ENCODE peak calls at places on chromosomes 7 and 10, in eight cellular contexts. One of them, this sample, is unnamed. For H3K9me3, the result is how much of the 10 kb centered on the place peaks cover.

GRCh38 chr7:130921391-130922180 is 187.6 kb upstream of the KLF14 start:
- DNase-seq in gastrocnemius medialis: no peak
- DNase-seq in K562: no peak
- DNase-seq in left ventricle myocardium inferior: peak
- DNase-seq in HCT116: no peak
- DNase-seq in ovary: peak
- DNase-seq in heart right ventricle: peak
- DNase-seq in tibial artery: peak
- DNase-seq in this sample: peak

GRCh38 chr7:70589590-70589989 is 542.4 kb upstream of the GALNT17 start:
- DNase-seq in gastrocnemius medialis: no peak
- DNase-seq in K562: no peak
- DNase-seq in left ventricle myocardium inferior: no peak
- DNase-seq in HCT116: no peak
- DNase-seq in ovary: no peak
- DNase-seq in heart right ventricle: no peak
- DNase-seq in tibial artery: no peak
- DNase-seq in this sample: no peak

GRCh38 chr7:148434181-148434769 is 156.3 kb upstream of the C7orf33 start:
- DNase-seq in gastrocnemius medialis: no peak
- DNase-seq in K562: no peak
- DNase-seq in left ventricle myocardium inferior: no peak
- DNase-seq in HCT116: no peak
- DNase-seq in ovary: no peak
- DNase-seq in heart right ventricle: no peak
- DNase-seq in tibial artery: no peak
- DNase-seq in this sample: no peak

GRCh38 chr10:129863231-129863663 is 100.8 kb downstream of the EBF3 start:
- DNase-seq in gastrocnemius medialis: no peak
- DNase-seq in K562: no peak
- DNase-seq in left ventricle myocardium inferior: no peak
- DNase-seq in HCT116: no peak
- DNase-seq in ovary: no peak
- DNase-seq in heart right ventricle: no peak
- DNase-seq in tibial artery: no peak
- DNase-seq in this sample: no peak

GRCh38 chr7:47078241-47078640 is 503.7 kb downstream of the TNS3 start:
- DNase-seq in gastrocnemius medialis: no peak
- DNase-seq in K562: no peak
- DNase-seq in left ventricle myocardium inferior: no peak
- DNase-seq in HCT116: no peak
- DNase-seq in ovary: no peak
- DNase-seq in heart right ventricle: no peak
- DNase-seq in tibial artery: no peak
- DNase-seq in this sample: no peak

GRCh38 chr7:131226116-131226562 is 101.5 kb upstream of the MKLN1 start:
- DNase-seq in gastrocnemius medialis: no peak
- DNase-seq in K562: no peak
- DNase-seq in left ventricle myocardium inferior: no peak
- DNase-seq in HCT116: no peak
- DNase-seq in ovary: no peak
- DNase-seq in heart right ventricle: no peak
- DNase-seq in tibial artery: no peak
- DNase-seq in this sample: peak

GRCh38 chr7:146844405-146844804 is 727.8 kb downstream of the CNTNAP2 start:
- DNase-seq in gastrocnemius medialis: no peak
- DNase-seq in K562: no peak
- DNase-seq in left ventricle myocardium inferior: no peak
- DNase-seq in HCT116: no peak
- DNase-seq in ovary: no peak
- DNase-seq in heart right ventricle: no peak
- DNase-seq in tibial artery: no peak
- DNase-seq in this sample: no peak

GRCh38 chr7:92665926-92666325 is 75.7 kb upstream of the FAM133B start:
- DNase-seq in gastrocnemius medialis: no peak
- DNase-seq in K562: no peak
- DNase-seq in left ventricle myocardium inferior: no peak
- DNase-seq in HCT116: no peak
- DNase-seq in ovary: no peak
- DNase-seq in heart right ventricle: no peak
- DNase-seq in tibial artery: no peak
- DNase-seq in this sample: peak

GRCh38 chr7:24948739-24949138 is 31.2 kb downstream of the OSBPL3 start:
- DNase-seq in gastrocnemius medialis: no peak
- DNase-seq in K562: no peak
- DNase-seq in left ventricle myocardium inferior: no peak
- DNase-seq in HCT116: no peak
- DNase-seq in ovary: no peak
- DNase-seq in heart right ventricle: no peak
- DNase-seq in tibial artery: no peak
- DNase-seq in this sample: no peak

GRCh38 chr7:140564643-140565042 is 76.0 kb downstream of the DENND2A start:
- DNase-seq in gastrocnemius medialis: no peak
- DNase-seq in K562: no peak
- DNase-seq in left ventricle myocardium inferior: no peak
- DNase-seq in HCT116: peak
- DNase-seq in ovary: no peak
- DNase-seq in heart right ventricle: no peak
- DNase-seq in tibial artery: peak
- DNase-seq in this sample: no peak

GRCh38 chr7:148914208-148914777 is 30.2 kb upstream of the EZH2 start:
- DNase-seq in gastrocnemius medialis: no peak
- DNase-seq in K562: peak
- DNase-seq in left ventricle myocardium inferior: no peak
- DNase-seq in HCT116: peak
- DNase-seq in ovary: no peak
- DNase-seq in heart right ventricle: no peak
- DNase-seq in tibial artery: no peak
- DNase-seq in this sample: no peak

GRCh38 chr7:117800406-117800805 is 72.8 kb downstream of the CTTNBP2 start:
- DNase-seq in gastrocnemius medialis: no peak
- DNase-seq in K562: no peak
- DNase-seq in left ventricle myocardium inferior: no peak
- DNase-seq in HCT116: no peak
- DNase-seq in ovary: no peak
- DNase-seq in heart right ventricle: no peak
- DNase-seq in tibial artery: no peak
- DNase-seq in this sample: no peak

GRCh38 chr10:43086321-43086942 is 9.6 kb downstream of the RET start:
- DNase-seq in gastrocnemius medialis: no peak
- DNase-seq in K562: no peak
- DNase-seq in left ventricle myocardium inferior: no peak
- DNase-seq in HCT116: no peak
- DNase-seq in ovary: no peak
- DNase-seq in heart right ventricle: no peak
- DNase-seq in tibial artery: no peak
- DNase-seq in this sample: no peak

GRCh38 chr7:115822380-115822779 is 208.2 kb downstream of the TFEC start:
- DNase-seq in gastrocnemius medialis: no peak
- DNase-seq in K562: no peak
- DNase-seq in left ventricle myocardium inferior: no peak
- DNase-seq in HCT116: no peak
- DNase-seq in ovary: no peak
- DNase-seq in heart right ventricle: no peak
- DNase-seq in tibial artery: no peak
- DNase-seq in this sample: no peak

GRCh38 chr7:156534925-156535324 is 105.6 kb upstream of the RNF32 start:
- DNase-seq in gastrocnemius medialis: no peak
- DNase-seq in K562: peak
- DNase-seq in left ventricle myocardium inferior: no peak
- DNase-seq in HCT116: no peak
- DNase-seq in ovary: no peak
- DNase-seq in heart right ventricle: no peak
- DNase-seq in tibial artery: no peak
- DNase-seq in this sample: no peak
- H3K9me3 ChIP-seq in gastrocnemius medialis: under half
- H3K9me3 ChIP-seq in K562: under half
- H3K9me3 ChIP-seq in left ventricle myocardium inferior: under half
- H3K9me3 ChIP-seq in HCT116: under half
- H3K9me3 ChIP-seq in ovary: under half
- H3K9me3 ChIP-seq in heart right ventricle: under half
- H3K9me3 ChIP-seq in tibial artery: under half
- H3K9me3 ChIP-seq in this sample: under half

DNA sequence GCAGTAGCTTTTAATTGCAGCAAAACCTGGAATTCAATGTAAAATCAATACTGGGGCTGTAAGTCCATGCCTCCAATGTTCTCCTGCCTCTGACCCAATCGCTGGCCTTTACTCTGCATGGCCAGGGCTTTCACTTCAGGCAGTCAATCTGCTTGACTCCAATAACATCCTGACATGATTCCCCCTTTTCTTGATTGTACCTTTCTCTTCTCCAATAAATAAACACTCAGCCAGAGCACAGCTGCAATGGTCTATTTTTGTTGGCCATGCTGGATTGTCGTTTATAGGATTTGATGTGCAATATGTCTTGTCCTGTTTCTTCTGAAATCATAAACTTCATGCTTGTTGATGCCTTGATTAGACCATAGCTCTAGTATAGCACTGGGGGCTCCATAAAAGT is 97.8 kb upstream of the COL1A2 start:
- DNase-seq in gastrocnemius medialis: no peak
- DNase-seq in K562: no peak
- DNase-seq in left ventricle myocardium inferior: no peak
- DNase-seq in HCT116: no peak
- DNase-seq in ovary: no peak
- DNase-seq in heart right ventricle: no peak
- DNase-seq in tibial artery: no peak
- DNase-seq in this sample: no peak
- H3K27ac ChIP-seq in gastrocnemius medialis: peak
- H3K27ac ChIP-seq in K562: no peak
- H3K27ac ChIP-seq in left ventricle myocardium inferior: peak
- H3K27ac ChIP-seq in HCT116: no peak
- H3K27ac ChIP-seq in ovary: peak
- H3K27ac ChIP-seq in heart right ventricle: peak
- H3K27ac ChIP-seq in tibial artery: peak
- H3K27ac ChIP-seq in this sample: peak

DNA sequence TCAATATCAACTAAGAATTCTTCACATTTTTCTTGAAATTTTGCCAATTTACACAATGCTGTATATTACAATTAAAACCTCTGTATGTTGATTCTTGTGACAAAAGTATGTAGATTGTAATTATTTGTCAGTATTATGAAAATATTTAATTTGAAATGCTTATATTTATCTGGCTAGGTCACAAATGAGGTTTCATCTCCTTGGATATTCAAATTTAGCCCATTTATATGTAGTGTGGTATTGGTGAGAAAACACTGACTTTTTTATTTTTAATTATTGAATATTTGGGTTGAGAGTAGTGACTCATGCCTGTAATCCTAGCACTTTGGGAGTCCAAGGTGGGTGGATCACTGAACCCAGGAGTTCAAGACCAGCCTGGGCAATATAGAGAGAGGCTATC is 2.9 kb upstream of the RARRES2 start:
- DNase-seq in gastrocnemius medialis: no peak
- DNase-seq in K562: no peak
- DNase-seq in left ventricle myocardium inferior: no peak
- DNase-seq in HCT116: no peak
- DNase-seq in ovary: no peak
- DNase-seq in heart right ventricle: no peak
- DNase-seq in tibial artery: no peak
- DNase-seq in this sample: no peak
- H3K9me3 ChIP-seq in gastrocnemius medialis: under half
- H3K9me3 ChIP-seq in K562: under half
- H3K9me3 ChIP-seq in left ventricle myocardium inferior: under half
- H3K9me3 ChIP-seq in HCT116: under half
- H3K9me3 ChIP-seq in ovary: under half
- H3K9me3 ChIP-seq in heart right ventricle: under half
- H3K9me3 ChIP-seq in tibial artery: under half
- H3K9me3 ChIP-seq in this sample: under half

DNA sequence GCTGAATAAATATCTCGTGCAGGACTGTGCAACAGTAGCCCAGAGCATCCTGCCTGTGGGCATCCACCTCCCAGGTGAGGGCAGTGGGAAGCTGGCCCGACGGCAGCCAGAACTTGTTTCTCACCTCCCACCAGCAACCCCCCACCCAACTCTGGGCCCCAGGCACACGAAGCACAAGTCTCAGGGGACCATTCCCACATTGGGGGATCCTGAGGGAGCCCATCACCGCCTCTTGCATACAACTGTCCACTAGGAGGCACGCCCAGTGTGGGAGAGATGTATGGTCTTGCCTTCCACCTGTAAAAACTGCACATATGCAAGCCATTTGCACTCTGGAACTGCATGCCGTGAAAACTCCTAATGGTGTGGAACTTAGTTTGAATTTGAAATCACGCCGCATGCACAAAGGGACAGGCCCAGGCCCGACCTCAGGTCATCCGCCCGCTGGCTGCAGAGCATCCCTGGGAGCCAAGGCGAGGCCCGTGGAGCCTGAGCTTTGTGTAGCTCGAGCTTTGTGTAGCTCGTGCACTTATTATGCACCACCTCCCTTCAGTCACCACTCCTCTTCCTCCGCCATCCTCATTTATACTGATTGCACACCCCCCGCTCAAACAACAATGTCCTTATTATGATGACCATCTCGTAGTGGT is 147.9 kb downstream of the ADCY1 start:
- DNase-seq in gastrocnemius medialis: no peak
- DNase-seq in K562: no peak
- DNase-seq in left ventricle myocardium inferior: no peak
- DNase-seq in HCT116: no peak
- DNase-seq in ovary: no peak
- DNase-seq in heart right ventricle: no peak
- DNase-seq in tibial artery: no peak
- DNase-seq in this sample: no peak
- H3K27ac ChIP-seq in gastrocnemius medialis: no peak
- H3K27ac ChIP-seq in K562: no peak
- H3K27ac ChIP-seq in left ventricle myocardium inferior: no peak
- H3K27ac ChIP-seq in HCT116: no peak
- H3K27ac ChIP-seq in ovary: no peak
- H3K27ac ChIP-seq in heart right ventricle: no peak
- H3K27ac ChIP-seq in tibial artery: no peak
- H3K27ac ChIP-seq in this sample: no peak

DNA sequence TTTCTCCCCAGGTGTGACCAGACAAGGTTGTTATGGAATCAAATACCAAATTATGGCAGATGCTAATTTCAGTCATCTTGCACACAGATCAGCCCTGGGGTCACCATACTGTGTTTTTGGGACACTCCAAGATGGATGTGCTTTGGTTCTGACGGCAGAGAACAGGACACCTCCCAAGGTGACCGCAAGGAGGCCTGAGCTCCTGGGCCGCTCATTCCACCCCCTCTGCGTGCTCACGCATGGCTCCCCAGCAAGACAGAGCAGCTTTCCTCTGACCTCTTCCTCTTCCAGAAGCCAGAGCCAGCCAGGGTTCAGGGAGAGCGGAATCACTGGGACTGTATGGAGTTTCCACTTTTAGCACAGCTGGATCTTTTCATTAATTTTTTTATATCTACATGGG is 402.8 kb downstream of the DNAJB6 start:
- DNase-seq in gastrocnemius medialis: no peak
- DNase-seq in K562: no peak
- DNase-seq in left ventricle myocardium inferior: no peak
- DNase-seq in HCT116: no peak
- DNase-seq in ovary: no peak
- DNase-seq in heart right ventricle: no peak
- DNase-seq in tibial artery: no peak
- DNase-seq in this sample: no peak
- H3K9me3 ChIP-seq in gastrocnemius medialis: under half
- H3K9me3 ChIP-seq in K562: under half
- H3K9me3 ChIP-seq in left ventricle myocardium inferior: under half
- H3K9me3 ChIP-seq in HCT116: under half
- H3K9me3 ChIP-seq in ovary: under half
- H3K9me3 ChIP-seq in heart right ventricle: under half
- H3K9me3 ChIP-seq in tibial artery: under half
- H3K9me3 ChIP-seq in this sample: under half

GRCh38 chr7:111006040-111006439 is 84.9 kb upstream of the LRRN3 start:
- DNase-seq in gastrocnemius medialis: no peak
- DNase-seq in K562: no peak
- DNase-seq in left ventricle myocardium inferior: no peak
- DNase-seq in HCT116: no peak
- DNase-seq in ovary: no peak
- DNase-seq in heart right ventricle: no peak
- DNase-seq in tibial artery: no peak
- DNase-seq in this sample: no peak
- H3K27ac ChIP-seq in gastrocnemius medialis: no peak
- H3K27ac ChIP-seq in K562: no peak
- H3K27ac ChIP-seq in left ventricle myocardium inferior: no peak
- H3K27ac ChIP-seq in HCT116: no peak
- H3K27ac ChIP-seq in ovary: no peak
- H3K27ac ChIP-seq in heart right ventricle: no peak
- H3K27ac ChIP-seq in tibial artery: no peak
- H3K27ac ChIP-seq in this sample: no peak